ENCODE peak calls at places on chromosomes 1 and 21, in ten cellular contexts. I, M, Y, L, R, G, V, N, T and J are unnamed samples.

GRCh38 chr1:13681921-13682320 is 18.1 kb upstream of the PRDM2 start:
- DNase-seq in I (no peak), M (no peak), Y (no peak), L (no peak), R (no peak), G (no peak), V (no peak), N (no peak), T (no peak), J (no peak)

GRCh38 chr21:43829161-43829560 is 35.9 kb upstream of the AGPAT3 start:
- DNase-seq in I (no peak), M (no peak), Y (no peak), L (no peak), R (no peak), G (no peak), V (no peak), N (no peak), T (no peak), J (no peak)

GRCh38 chr1:167529829-167530474 is 11.6 kb upstream of the CD247 start:
- DNase-seq in I (no peak), M (no peak), Y (peak), L (no peak), R (no peak), G (no peak), V (no peak), N (no peak), T (no peak), J (no peak)

GRCh38 chr1:19765623-19766022 is 34.1 kb downstream of the TMCO4 start:
- DNase-seq in I (no peak), M (no peak), Y (peak), L (no peak), R (peak), G (no peak), V (no peak), N (peak), T (no peak), J (no peak)

GRCh38 chr1:72954943-72955342 is 672.6 kb upstream of the NEGR1 start:
- DNase-seq in I (no peak), M (no peak), Y (no peak), L (no peak), R (no peak), G (no peak), V (no peak), N (no peak), T (no peak), J (no peak)

GRCh38 chr1:189510827-189511226 is 966.8 kb downstream of the BRINP3 start:
- DNase-seq in I (no peak), M (no peak), Y (no peak), L (no peak), R (no peak), G (no peak), V (no peak), N (no peak), T (no peak), J (no peak)

GRCh38 chr1:89126602-89127001 is 688 bp upstream of the GBP2 start:
- DNase-seq in I (no peak), M (no peak), Y (no peak), L (no peak), R (peak), G (no peak), V (no peak), N (no peak), T (peak), J (no peak)

GRCh38 chr1:182317489-182318180 is 74.0 kb downstream of the GLUL start:
- DNase-seq in I (no peak), M (no peak), Y (no peak), L (no peak), R (no peak), G (peak), V (no peak), N (no peak), T (no peak), J (no peak)